ENCODE peak calls at places on chromosomes 2 and 18, in seven cellular contexts. D is stimulated activated CD4-positive, alpha-beta T cell treated with anti-CD3 and anti-CD28 coated beads, TNF-alpha, amount 100 ng/mL, for 4 hours; Q is HS-5; V is NCI-H1092; W is activated T-cell treated with anti-CD3 and anti-CD28 coated beads for 4 hours; J is T-helper 17 cell; U is stimulated activated CD8-positive, alpha-beta memory T cell treated with anti-CD3 and anti-CD28 coated beads, Interleukin-4, amount 100 ng/mL, for 1 hour. G is an unnamed sample.

GRCh38 chr2:96642564-96643350 is at the start of gene FER1L5:
- DNase-seq in W (no peak), D (no peak), V (no peak), Q (no peak), U (no peak), J (no peak), G (no peak)

GRCh38 chr2:139216435-139216834 is 436.2 kb upstream of the NXPH2 start:
- DNase-seq in U (no peak), D (no peak), V (no peak), Q (no peak), W (no peak), J (no peak), G (no peak)

GRCh38 chr2:42252464-42252863 is 83.3 kb downstream of the EML4 start:
- DNase-seq in W (peak; percentile 9), J (no peak), V (no peak), U (no peak), D (no peak), Q (no peak), G (no peak)

GRCh38 chr2:8646731-8647461 is 35.0 kb upstream of the ID2 start:
- DNase-seq in W (no peak), V (no peak), Q (no peak), U (no peak), J (no peak), D (no peak), G (no peak)

GRCh38 chr2:64354857-64355680 is 98.9 kb upstream of the LGALSL start:
- DNase-seq in D (no peak), Q (peak; percentile 76), V (no peak), W (no peak), J (no peak), U (no peak), G (peak; percentile 27)

GRCh38 chr2:119739580-119740255 is 20.0 kb upstream of the PTPN4 start:
- DNase-seq in Q (no peak), V (no peak), J (no peak), U (no peak), W (no peak), D (no peak), G (no peak)

GRCh38 chr2:10530607-10531239 is 82.6 kb upstream of the ODC1 start:
- DNase-seq in J (no peak), W (no peak), D (no peak), Q (no peak), U (no peak), V (no peak), G (no peak)

GRCh38 chr2:60811491-60812370 is 55.7 kb downstream of the PAPOLG start:
- DNase-seq in Q (no peak), D (no peak), U (no peak), V (no peak), J (no peak), W (no peak), G (no peak)

GRCh38 chr18:13890962-13891361 is 24.4 kb downstream of the MC2R start:
- DNase-seq in Q (no peak), V (no peak), W (no peak), U (no peak), D (no peak), J (no peak), G (no peak)

GRCh38 chr18:45521151-45521550 is 94.1 kb upstream of the SLC14A2 start:
- DNase-seq in J (no peak), W (no peak), U (no peak), Q (no peak), V (no peak), D (no peak), G (no peak)

GRCh38 chr18:48053881-48054586 is 123.6 kb upstream of the SMAD2 start:
- DNase-seq in W (no peak), J (no peak), Q (no peak), D (no peak), V (no peak), U (no peak), G (no peak)

GRCh38 chr2:85243101-85244072 is 84.4 kb downstream of the TGOLN2 start:
- DNase-seq in U (no peak), D (no peak), Q (no peak), J (no peak), W (no peak), V (no peak), G (no peak)